ENCODE peak calls at places on chromosomes 3 and 15, in seven cellular contexts. One of them, this sample, is unnamed.

GRCh38 chr15:88954431-88955277 is 41.5 kb upstream of the MFGE8 start:
- DNase-seq in RWPE1: no peak
- DNase-seq in nephron progenitor cell: peak
- DNase-seq in HFFc6: no peak
- DNase-seq in left ventricle myocardium superior: peak
- DNase-seq in activated T-helper 1 cell treated with anti-CD3 and anti-CD28 coated beads, Interleukin-2, amount 50 U/mL, for 16 hours: no peak
- DNase-seq in upper lobe of right lung: no peak
- DNase-seq in this sample: no peak

GRCh38 chr15:48748535-48748934 is 62.3 kb downstream of the CEP152 start:
- DNase-seq in RWPE1: no peak
- DNase-seq in nephron progenitor cell: no peak
- DNase-seq in HFFc6: peak
- DNase-seq in left ventricle myocardium superior: no peak
- DNase-seq in activated T-helper 1 cell treated with anti-CD3 and anti-CD28 coated beads, Interleukin-2, amount 50 U/mL, for 16 hours: no peak
- DNase-seq in upper lobe of right lung: no peak
- DNase-seq in this sample: peak

GRCh38 chr3:100928638-100929428 is 64.4 kb downstream of the ABI3BP start:
- DNase-seq in RWPE1: no peak
- DNase-seq in nephron progenitor cell: no peak
- DNase-seq in HFFc6: peak
- DNase-seq in left ventricle myocardium superior: no peak
- DNase-seq in activated T-helper 1 cell treated with anti-CD3 and anti-CD28 coated beads, Interleukin-2, amount 50 U/mL, for 16 hours: no peak
- DNase-seq in upper lobe of right lung: no peak
- DNase-seq in this sample: peak

GRCh38 chr3:5160926-5161858 is 26.3 kb upstream of the EDEM1 start:
- DNase-seq in RWPE1: peak
- DNase-seq in nephron progenitor cell: no peak
- DNase-seq in HFFc6: peak
- DNase-seq in left ventricle myocardium superior: no peak
- DNase-seq in activated T-helper 1 cell treated with anti-CD3 and anti-CD28 coated beads, Interleukin-2, amount 50 U/mL, for 16 hours: no peak
- DNase-seq in upper lobe of right lung: no peak
- DNase-seq in this sample: peak

GRCh38 chr3:46280105-46280797 is 38.0 kb downstream of the CCR3 start:
- DNase-seq in RWPE1: peak
- DNase-seq in nephron progenitor cell: no peak
- DNase-seq in HFFc6: peak
- DNase-seq in left ventricle myocardium superior: no peak
- DNase-seq in activated T-helper 1 cell treated with anti-CD3 and anti-CD28 coated beads, Interleukin-2, amount 50 U/mL, for 16 hours: peak
- DNase-seq in upper lobe of right lung: no peak
- DNase-seq in this sample: peak

GRCh38 chr3:99638244-99638948 is at the start of gene COL8A1:
- DNase-seq in RWPE1: peak
- DNase-seq in nephron progenitor cell: peak
- DNase-seq in HFFc6: peak
- DNase-seq in left ventricle myocardium superior: peak
- DNase-seq in activated T-helper 1 cell treated with anti-CD3 and anti-CD28 coated beads, Interleukin-2, amount 50 U/mL, for 16 hours: no peak
- DNase-seq in upper lobe of right lung: peak
- DNase-seq in this sample: peak

GRCh38 chr15:90101130-90101968 is 919 bp downstream of the IDH2 start:
- DNase-seq in RWPE1: no peak
- DNase-seq in nephron progenitor cell: peak
- DNase-seq in HFFc6: no peak
- DNase-seq in left ventricle myocardium superior: peak
- DNase-seq in activated T-helper 1 cell treated with anti-CD3 and anti-CD28 coated beads, Interleukin-2, amount 50 U/mL, for 16 hours: no peak
- DNase-seq in upper lobe of right lung: peak
- DNase-seq in this sample: peak

GRCh38 chr3:136621628-136622027 is 130.6 kb downstream of the STAG1 start:
- DNase-seq in RWPE1: peak
- DNase-seq in nephron progenitor cell: no peak
- DNase-seq in HFFc6: no peak
- DNase-seq in left ventricle myocardium superior: no peak
- DNase-seq in activated T-helper 1 cell treated with anti-CD3 and anti-CD28 coated beads, Interleukin-2, amount 50 U/mL, for 16 hours: no peak
- DNase-seq in upper lobe of right lung: no peak
- DNase-seq in this sample: peak

GRCh38 chr15:74841761-74842385 is 1.1 kb downstream of the ULK3 start:
- DNase-seq in RWPE1: no peak
- DNase-seq in nephron progenitor cell: no peak
- DNase-seq in HFFc6: no peak
- DNase-seq in left ventricle myocardium superior: no peak
- DNase-seq in activated T-helper 1 cell treated with anti-CD3 and anti-CD28 coated beads, Interleukin-2, amount 50 U/mL, for 16 hours: no peak
- DNase-seq in upper lobe of right lung: no peak
- DNase-seq in this sample: no peak

GRCh38 chr15:29573197-29573838 is 248.9 kb downstream of the TJP1 start:
- DNase-seq in RWPE1: no peak
- DNase-seq in nephron progenitor cell: no peak
- DNase-seq in HFFc6: no peak
- DNase-seq in left ventricle myocardium superior: no peak
- DNase-seq in activated T-helper 1 cell treated with anti-CD3 and anti-CD28 coated beads, Interleukin-2, amount 50 U/mL, for 16 hours: no peak
- DNase-seq in upper lobe of right lung: no peak
- DNase-seq in this sample: no peak

GRCh38 chr3:174204765-174205164 is 654.4 kb upstream of the NAALADL2 start:
- DNase-seq in RWPE1: no peak
- DNase-seq in nephron progenitor cell: no peak
- DNase-seq in HFFc6: no peak
- DNase-seq in left ventricle myocardium superior: no peak
- DNase-seq in activated T-helper 1 cell treated with anti-CD3 and anti-CD28 coated beads, Interleukin-2, amount 50 U/mL, for 16 hours: no peak
- DNase-seq in upper lobe of right lung: no peak
- DNase-seq in this sample: no peak

GRCh38 chr3:146895026-146895749 is 290.0 kb upstream of the PLSCR5 start:
- DNase-seq in RWPE1: no peak
- DNase-seq in nephron progenitor cell: no peak
- DNase-seq in HFFc6: peak
- DNase-seq in left ventricle myocardium superior: no peak
- DNase-seq in activated T-helper 1 cell treated with anti-CD3 and anti-CD28 coated beads, Interleukin-2, amount 50 U/mL, for 16 hours: no peak
- DNase-seq in upper lobe of right lung: no peak
- DNase-seq in this sample: peak

GRCh38 chr3:51617597-51617996 is 53.5 kb upstream of the TEX264 start:
- DNase-seq in RWPE1: no peak
- DNase-seq in nephron progenitor cell: no peak
- DNase-seq in HFFc6: no peak
- DNase-seq in left ventricle myocardium superior: no peak
- DNase-seq in activated T-helper 1 cell treated with anti-CD3 and anti-CD28 coated beads, Interleukin-2, amount 50 U/mL, for 16 hours: no peak
- DNase-seq in upper lobe of right lung: no peak
- DNase-seq in this sample: no peak

GRCh38 chr3:146130881-146131371 is 30.1 kb downstream of the PLOD2 start:
- DNase-seq in RWPE1: no peak
- DNase-seq in nephron progenitor cell: no peak
- DNase-seq in HFFc6: no peak
- DNase-seq in left ventricle myocardium superior: no peak
- DNase-seq in activated T-helper 1 cell treated with anti-CD3 and anti-CD28 coated beads, Interleukin-2, amount 50 U/mL, for 16 hours: no peak
- DNase-seq in upper lobe of right lung: no peak
- DNase-seq in this sample: peak

GRCh38 chr3:119240101-119240581 is 537 bp downstream of the B4GALT4 start:
- DNase-seq in RWPE1: peak
- DNase-seq in nephron progenitor cell: peak
- DNase-seq in HFFc6: no peak
- DNase-seq in left ventricle myocardium superior: no peak
- DNase-seq in activated T-helper 1 cell treated with anti-CD3 and anti-CD28 coated beads, Interleukin-2, amount 50 U/mL, for 16 hours: no peak
- DNase-seq in upper lobe of right lung: no peak
- DNase-seq in this sample: peak

GRCh38 chr3:172476339-172476738 is 28.1 kb upstream of the GHSR start:
- DNase-seq in RWPE1: no peak
- DNase-seq in nephron progenitor cell: no peak
- DNase-seq in HFFc6: no peak
- DNase-seq in left ventricle myocardium superior: no peak
- DNase-seq in activated T-helper 1 cell treated with anti-CD3 and anti-CD28 coated beads, Interleukin-2, amount 50 U/mL, for 16 hours: no peak
- DNase-seq in upper lobe of right lung: no peak
- DNase-seq in this sample: no peak

GRCh38 chr3:119343719-119344118 is 49.5 kb downstream of the ARHGAP31 start:
- DNase-seq in RWPE1: no peak
- DNase-seq in nephron progenitor cell: no peak
- DNase-seq in HFFc6: no peak
- DNase-seq in left ventricle myocardium superior: no peak
- DNase-seq in activated T-helper 1 cell treated with anti-CD3 and anti-CD28 coated beads, Interleukin-2, amount 50 U/mL, for 16 hours: no peak
- DNase-seq in upper lobe of right lung: no peak
- DNase-seq in this sample: no peak

GRCh38 chr3:185796431-185797107 is 28.3 kb downstream of the IGF2BP2 start:
- DNase-seq in RWPE1: peak
- DNase-seq in nephron progenitor cell: no peak
- DNase-seq in HFFc6: peak
- DNase-seq in left ventricle myocardium superior: no peak
- DNase-seq in activated T-helper 1 cell treated with anti-CD3 and anti-CD28 coated beads, Interleukin-2, amount 50 U/mL, for 16 hours: no peak
- DNase-seq in upper lobe of right lung: no peak
- DNase-seq in this sample: peak

GRCh38 chr3:40690696-40691597 is 166.2 kb downstream of the ZNF621 start:
- DNase-seq in RWPE1: no peak
- DNase-seq in nephron progenitor cell: no peak
- DNase-seq in HFFc6: no peak
- DNase-seq in left ventricle myocardium superior: peak
- DNase-seq in activated T-helper 1 cell treated with anti-CD3 and anti-CD28 coated beads, Interleukin-2, amount 50 U/mL, for 16 hours: no peak
- DNase-seq in upper lobe of right lung: peak
- DNase-seq in this sample: no peak

This sample was measured in EH.